ENCODE peak calls at places on chromosome 9, in four cellular contexts. P is GM12878, K is HL-60, X is K562. Z is an unnamed sample.

GRCh38 chr9:87668222-87668621 is 57.7 kb upstream of the CTSL start:
- DNase-seq in K (no peak), P (no peak), X (no peak), Z (no peak)

GRCh38 chr9:22065431-22065830 is 56.3 kb upstream of the CDKN2B start:
- DNase-seq in P (no peak), X (no peak), K (no peak), Z (no peak)

GRCh38 chr9:37938121-37938906 is 34.4 kb upstream of the SLC25A51 start:
- DNase-seq in K (no peak), P (no peak), X (peak; percentile 27), Z (no peak)

GRCh38 chr9:107488400-107489143 is 997 bp downstream of the KLF4 start:
- DNase-seq in X (no peak), K (peak; percentile 35), P (no peak), Z (no peak)

GRCh38 chr9:33289501-33289900 is 815 bp upstream of the NFX1 start:
- DNase-seq in P (no peak), K (no peak), X (no peak), Z (no peak)

GRCh38 chr9:1916676-1917075 is 98.5 kb upstream of the SMARCA2 start:
- DNase-seq in P (no peak), X (no peak), K (no peak), Z (no peak)

GRCh38 chr9:127776195-127776918 is 2.1 kb downstream of the SH2D3C start:
- DNase-seq in K (peak; percentile 91), P (no peak), X (peak; percentile 83), Z (peak; percentile 60)

GRCh38 chr9:76996700-76997099 is 22.8 kb upstream of the FOXB2 start:
- DNase-seq in X (peak; percentile 23), K (no peak), P (no peak), Z (no peak)

GRCh38 chr9:119044801-119045200 is 324.4 kb downstream of the BRINP1 start:
- DNase-seq in K (no peak), X (no peak), P (no peak), Z (no peak)

GRCh38 chr9:128422783-128423150 is 2.1 kb downstream of the CERCAM start:
- DNase-seq in P (no peak), K (no peak), X (no peak), Z (no peak)

GRCh38 chr9:92639791-92640271 is 30.1 kb downstream of the IPPK start:
- DNase-seq in X (no peak), P (no peak), K (no peak), Z (no peak)

GRCh38 chr9:70406446-70406862 is 8.0 kb downstream of the KLF9 start:
- DNase-seq in K (no peak), P (no peak), X (no peak), Z (no peak)

GRCh38 chr9:89519393-89519805 is 21.5 kb upstream of the SEMA4D start:
- DNase-seq in K (no peak), P (no peak), X (no peak), Z (no peak)

GRCh38 chr9:5736563-5737346 is 96.2 kb downstream of the ERMP1 start:
- DNase-seq in X (no peak), K (no peak), P (no peak), Z (no peak)

GRCh38 chr9:133589454-133590227 is 19.5 kb downstream of the FAM163B start:
- DNase-seq in P (no peak), X (no peak), K (no peak), Z (no peak)

GRCh38 chr9:127903557-127904475 is 4.4 kb upstream of the ST6GALNAC6 start:
- DNase-seq in X (peak; percentile 86), P (no peak), K (no peak), Z (peak; percentile 42)

GRCh38 chr9:37715991-37716505 is 37.6 kb upstream of the TRMT10B start:
- DNase-seq in K (no peak), P (no peak), X (no peak), Z (no peak)

GRCh38 chr9:127982912-127983311 is 2.1 kb upstream of the EEIG1 start:
- DNase-seq in P (no peak), X (no peak), K (no peak), Z (no peak)

GRCh38 chr9:99678550-99678949 is 143.1 kb upstream of the NR4A3 start:
- DNase-seq in K (no peak), X (no peak), P (no peak), Z (no peak)

GRCh38 chr9:84140535-84141101 is 160.0 kb downstream of the RMI1 start:
- DNase-seq in X (no peak), K (no peak), P (no peak), Z (no peak)

GRCh38 chr9:34037626-34038025 is 11.1 kb downstream of the UBAP2 start:
- DNase-seq in K (no peak), X (no peak), P (no peak), Z (no peak)

GRCh38 chr9:35051069-35051967 is 21.1 kb downstream of the VCP start:
- DNase-seq in K (no peak), X (peak; percentile 43), P (no peak), Z (no peak)

GRCh38 chr9:111743275-111743674 is 51.5 kb downstream of the SHOC1 start:
- DNase-seq in X (no peak), K (no peak), P (no peak), Z (no peak)

GRCh38 chr9:127561491-127562270 is 50.4 kb upstream of the STXBP1 start:
- DNase-seq in P (no peak), K (peak; percentile 89), X (peak; percentile 83), Z (no peak)

DNA sequence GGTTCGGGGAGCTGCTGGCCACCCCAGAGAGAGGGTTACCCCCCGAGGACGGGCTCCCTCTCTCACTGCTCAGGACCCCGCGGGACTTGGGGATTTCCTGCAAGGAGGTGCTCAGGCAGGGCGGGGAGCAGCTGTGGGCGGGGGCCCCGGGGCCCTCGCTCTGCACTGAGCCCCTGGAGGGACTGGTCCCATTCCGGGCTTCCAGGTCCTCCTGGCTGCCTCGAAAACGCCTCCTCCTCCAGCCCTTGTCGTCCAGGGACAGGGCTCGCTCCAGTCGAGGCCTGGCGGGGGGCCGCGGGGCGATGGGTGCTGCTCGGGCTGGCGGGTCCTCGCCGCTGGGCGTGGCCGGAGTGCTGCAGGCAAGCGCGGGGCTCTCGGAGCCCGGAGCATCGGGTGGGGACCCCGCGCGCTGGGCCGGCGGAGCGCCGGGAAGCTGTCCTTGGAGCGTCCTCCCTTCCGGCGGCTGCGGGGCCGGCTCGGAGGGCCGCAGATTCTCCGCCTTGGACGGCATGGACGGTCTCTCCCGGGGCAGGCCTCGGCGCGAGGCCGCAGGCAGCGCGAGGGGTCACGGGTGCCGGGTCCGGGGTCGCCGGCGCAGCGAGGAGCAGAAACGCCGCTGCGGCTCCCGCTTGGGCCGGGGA is 616 bp downstream of the INPP5E start:
- DNase-seq in P (no peak), X (peak; percentile 66), K (peak; percentile 45), Z (peak; percentile 89)
- TF ChIP-seq POLR2AphosphoS5 in P (no peak), X (no peak), K (no peak), Z (no peak)

GRCh38 chr9:96498796-96499195 is 48.8 kb downstream of the HABP4 start:
- DNase-seq in X (no peak), P (no peak), K (no peak), Z (no peak)
- TF ChIP-seq SPI1 in X (no peak), P (no peak), K (no peak), Z (no peak)

GRCh38 chr9:136305822-136306690 is 2.2 kb upstream of the CCDC187 start:
- DNase-seq in X (no peak), P (no peak), K (no peak), Z (no peak)

GRCh38 chr9:136303825-136304416 is at the start of gene CCDC187:
- DNase-seq in K (no peak), P (no peak), X (no peak), Z (no peak)

GRCh38 chr9:136303066-136303824 is 649 bp downstream of the CCDC187 start:
- DNase-seq in P (no peak), X (no peak), K (no peak), Z (no peak)

GRCh38 chr9:136304981-136305380 is 1.1 kb upstream of the CCDC187 start:
- DNase-seq in K (no peak), X (no peak), P (no peak), Z (no peak)

DNA sequence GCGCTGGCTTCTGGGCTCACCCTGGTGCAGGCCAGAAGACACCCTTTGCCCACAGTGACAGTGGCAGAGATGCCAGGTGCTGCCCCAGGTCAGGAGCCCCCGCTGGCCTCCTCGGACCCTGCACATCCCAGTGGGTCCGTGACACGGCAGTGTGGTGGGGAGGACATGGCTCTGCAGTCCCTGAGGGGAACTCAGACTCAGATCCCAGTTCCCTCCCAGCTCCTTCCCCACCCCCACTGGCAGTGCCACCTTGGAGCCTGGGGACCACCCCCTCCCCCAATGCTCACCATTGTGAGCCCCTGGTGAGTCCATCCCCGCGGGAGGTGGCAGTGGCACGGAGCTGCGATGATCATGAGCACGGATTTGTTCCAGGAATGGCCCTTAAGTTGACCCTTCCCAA is 562 bp upstream of the CCDC187 start:
- DNase-seq in X (no peak), K (no peak), P (no peak), Z (no peak)
- TF ChIP-seq POLR2AphosphoS5 in X (no peak), K (no peak), P (no peak), Z (no peak)

GRCh38 chr9:124036578-124036977 is 25.0 kb downstream of the LHX2 start:
- DNase-seq in K (no peak), P (no peak), X (no peak), Z (no peak)

GRCh38 chr9:124040186-124040920 is 28.8 kb downstream of the LHX2 start:
- DNase-seq in X (no peak), P (no peak), K (no peak), Z (no peak)

GRCh38 chr9:124038239-124038638 is 26.7 kb downstream of the LHX2 start:
- DNase-seq in P (no peak), X (no peak), K (no peak), Z (no peak)

GRCh38 chr9:124038790-124039633 is 27.4 kb downstream of the LHX2 start:
- DNase-seq in X (no peak), K (no peak), P (no peak), Z (no peak)

GRCh38 chr9:124037790-124038189 is 26.2 kb downstream of the LHX2 start:
- DNase-seq in P (no peak), K (no peak), X (no peak), Z (no peak)
- TF ChIP-seq SPI1 in P (no peak), K (no peak), X (no peak), Z (no peak)